ENCODE peak calls at places on chromosome 15, in eight cellular contexts. R is K562; V is heart right ventricle; U is HFF-Myc; I is PC-3; E is ovary; Y is CD8-positive, alpha-beta T cell; M is HepG2. O is an unnamed sample.

GRCh38 chr15:70559223-70559823 is 204.0 kb downstream of the UACA start:
- DNase-seq in R (no peak), V (peak; percentile 31), U (no peak), I (no peak), E (no peak), Y (peak; percentile 37), M (no peak), O (peak; percentile 15)

GRCh38 chr15:67843571-67844387 is 3.9 kb upstream of the RNU6-1 start:
- DNase-seq in R (no peak), V (no peak), U (no peak), I (no peak), E (peak; percentile 85), Y (no peak), M (peak; percentile 87), O (peak; percentile 27)

GRCh38 chr15:49506341-49506740 is 83.3 kb downstream of the FGF7 start:
- DNase-seq in R (no peak), V (no peak), U (no peak), I (no peak), E (no peak), Y (no peak), M (no peak), O (no peak)

GRCh38 chr15:68783226-68784054 is 37.3 kb downstream of the ANP32A start:
- DNase-seq in R (peak; percentile 58), V (no peak), U (no peak), I (peak; percentile 49), E (no peak), Y (peak; percentile 39), M (peak; percentile 19), O (no peak)

GRCh38 chr15:73941044-73941443 is 14.8 kb downstream of the LOXL1 start:
- DNase-seq in R (no peak), V (no peak), U (no peak), I (peak; percentile 90), E (peak; percentile 36), Y (no peak), M (no peak), O (peak; percentile 98)

GRCh38 chr15:79970921-79971434 is at the start of gene BCL2A1:
- DNase-seq in R (no peak), V (no peak), U (peak; percentile 21), I (peak; percentile 88), E (no peak), Y (no peak), M (no peak), O (peak; percentile 88)

GRCh38 chr15:59940928-59941327 is 63.2 kb upstream of the FOXB1 start:
- DNase-seq in R (no peak), V (no peak), U (no peak), I (no peak), E (no peak), Y (no peak), M (no peak), O (no peak)

GRCh38 chr15:89845305-89845893 is 30.7 kb upstream of the ANPEP start:
- DNase-seq in R (no peak), V (no peak), U (peak; percentile 78), I (peak; percentile 96), E (no peak), Y (no peak), M (peak; percentile 66), O (peak; percentile 92)

GRCh38 chr15:48478581-48478980 is 147.4 kb downstream of the DUT start:
- DNase-seq in R (no peak), V (no peak), U (no peak), I (no peak), E (no peak), Y (no peak), M (no peak), O (no peak)

GRCh38 chr15:74768771-74769342 is 13.0 kb upstream of the CSK start:
- DNase-seq in R (peak; percentile 75), V (peak; percentile 62), U (no peak), I (peak; percentile 64), E (peak; percentile 67), Y (no peak), M (peak; percentile 55), O (peak; percentile 54)

GRCh38 chr15:59313703-59314332 is 58.9 kb downstream of the MYO1E start:
- DNase-seq in R (no peak), V (peak; percentile 57), U (no peak), I (peak; percentile 90), E (peak; percentile 51), Y (no peak), M (peak; percentile 9), O (peak; percentile 71)

GRCh38 chr15:99409097-99409473 is 156.7 kb upstream of the MEF2A start:
- DNase-seq in R (no peak), V (peak; percentile 69), U (no peak), I (peak; percentile 70), E (peak; percentile 57), Y (no peak), M (peak; percentile 66), O (peak; percentile 61)

GRCh38 chr15:100731259-100732156 is 129.1 kb downstream of the ASB7 start:
- DNase-seq in R (no peak), V (no peak), U (no peak), I (no peak), E (no peak), Y (no peak), M (no peak), O (no peak)

GRCh38 chr15:80887148-80887547 is 102.5 kb downstream of the MESD start:
- DNase-seq in R (no peak), V (no peak), U (no peak), I (peak; percentile 64), E (no peak), Y (no peak), M (no peak), O (no peak)

GRCh38 chr15:66483131-66483566 is 14.4 kb downstream of the SNAPC5 start:
- DNase-seq in R (no peak), V (no peak), U (no peak), I (peak; percentile 82), E (no peak), Y (no peak), M (no peak), O (peak; percentile 24)

GRCh38 chr15:76840830-76841460 is 64.2 kb downstream of the SCAPER start:
- DNase-seq in R (no peak), V (no peak), U (peak; percentile 11), I (peak; percentile 53), E (no peak), Y (no peak), M (peak; percentile 26), O (peak; percentile 77)

GRCh38 chr15:59976480-59976879 is 27.6 kb upstream of the FOXB1 start:
- DNase-seq in R (no peak), V (no peak), U (no peak), I (no peak), E (no peak), Y (no peak), M (no peak), O (no peak)

GRCh38 chr15:28118083-28118482 is 19.0 kb upstream of the OCA2 start:
- DNase-seq in R (no peak), V (no peak), U (no peak), I (no peak), E (no peak), Y (no peak), M (no peak), O (no peak)

GRCh38 chr15:25059698-25060471 is 105.1 kb downstream of the SNRPN start:
- DNase-seq in R (no peak), V (no peak), U (no peak), I (no peak), E (peak; percentile 8), Y (no peak), M (no peak), O (no peak)

GRCh38 chr15:79307251-79307650 is 3.7 kb upstream of the TMED3 start:
- DNase-seq in R (no peak), V (no peak), U (no peak), I (no peak), E (no peak), Y (no peak), M (no peak), O (no peak)

GRCh38 chr15:66482539-66482938 is 15.0 kb downstream of the SNAPC5 start:
- DNase-seq in R (no peak), V (no peak), U (no peak), I (no peak), E (no peak), Y (no peak), M (no peak), O (no peak)

GRCh38 chr15:58380280-58380945 is 51.4 kb upstream of the LIPC start:
- DNase-seq in R (no peak), V (no peak), U (no peak), I (no peak), E (no peak), Y (no peak), M (no peak), O (peak; percentile 49)

GRCh38 chr15:61379005-61379404 is 149.9 kb upstream of the RORA start:
- DNase-seq in R (no peak), V (no peak), U (no peak), I (no peak), E (no peak), Y (no peak), M (no peak), O (no peak)

GRCh38 chr15:92205255-92205739 is 188.4 kb upstream of the ST8SIA2 start:
- DNase-seq in R (no peak), V (peak; percentile 14), U (no peak), I (no peak), E (no peak), Y (no peak), M (peak; percentile 3), O (no peak)
- TF ChIP-seq CTCF in R (no peak), V (peak; percentile 46), U (no peak), I (no peak), E (no peak), Y (no peak), M (peak; percentile 75), O (no peak)

DNA sequence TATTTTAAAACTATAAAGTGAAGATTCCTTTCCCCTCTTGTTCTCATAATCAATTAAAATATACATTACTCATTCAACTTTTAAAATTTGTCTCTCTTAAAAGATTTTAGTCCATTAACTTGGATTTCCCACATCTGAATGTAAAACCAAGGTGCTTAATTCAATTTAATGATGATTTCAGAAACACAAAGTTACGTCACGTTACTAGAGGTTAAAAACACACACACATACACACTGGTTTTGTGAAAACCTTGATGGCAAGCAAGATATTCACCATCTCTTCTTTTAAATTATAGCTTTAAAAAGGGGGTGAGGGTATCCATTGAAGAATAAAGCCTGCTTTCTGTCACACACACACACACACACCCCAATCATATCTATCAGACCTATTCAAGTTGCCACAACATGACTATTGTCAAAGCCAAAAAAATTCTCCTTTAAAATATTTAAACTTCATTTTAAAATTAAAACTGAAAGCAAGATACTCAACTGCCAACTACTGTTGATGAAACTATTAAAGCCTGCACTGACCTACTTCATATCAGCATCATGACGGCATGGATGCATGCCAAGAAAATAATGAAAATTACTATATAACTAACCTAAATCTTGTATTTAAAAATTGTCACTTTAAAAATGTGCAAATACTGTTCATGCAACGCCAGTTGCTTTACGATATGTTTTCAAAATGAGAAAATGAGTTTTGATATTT is 2.1 kb downstream of the RFX7 start:
- DNase-seq in R (no peak), V (no peak), U (no peak), I (no peak), E (no peak), Y (no peak), M (no peak), O (no peak)
- H3K4me3 ChIP-seq in R (peak overlapping the region; percentile 78), V (peak overlapping the region; percentile 82), U (peak overlapping the region; percentile 71), I (peak overlapping the region; percentile 78), E (no peak overlapping the region), Y (no peak overlapping the region), M (peak overlapping the region; percentile 77), O (peak overlapping the region; percentile 78)

GRCh38 chr15:72532991-72533601 is 59.0 kb downstream of the ARIH1 start:
- DNase-seq in R (no peak), V (no peak), U (no peak), I (no peak), E (no peak), Y (no peak), M (peak; percentile 12), O (no peak)
- TF ChIP-seq CTCF in R (peak; percentile 32), V (peak; percentile 33), U (peak; percentile 31), I (peak; percentile 59), E (no peak), Y (peak; percentile 46), M (peak; percentile 67), O (peak; percentile 36)

GRCh38 chr15:88610756-88611231 is 10.3 kb upstream of the AEN start:
- DNase-seq in R (no peak), V (no peak), U (no peak), I (no peak), E (no peak), Y (no peak), M (no peak), O (no peak)
- H3K4me3 ChIP-seq in R (no peak overlapping the region), V (no peak overlapping the region), U (no peak overlapping the region), I (no peak overlapping the region), E (no peak overlapping the region), Y (no peak overlapping the region), M (no peak overlapping the region), O (no peak overlapping the region)